ENCODE peak calls at places on chromosomes 16 and 17, in seven cellular contexts. One of them, this sample, is unnamed.
A peak's percentile ranks its signal among the peaks of the same experiment; 100 is the strongest.

GRCh38 chr17:62643496-62643895 is 16.0 kb downstream of the MRC2 start:
- DNase-seq in mesenchymal stem cell: no peak
- DNase-seq in neuronal stem cell: no peak
- DNase-seq in H9: no peak
- DNase-seq in H1: no peak
- DNase-seq in IMR-90: no peak
- DNase-seq in trophoblast cell: no peak
- DNase-seq in this sample: no peak

GRCh38 chr17:57084361-57084801 is 665 bp upstream of the AKAP1 start:
- DNase-seq in H9: no peak
- DNase-seq in neuronal stem cell: no peak
- DNase-seq in H1: no peak
- DNase-seq in mesenchymal stem cell: no peak
- DNase-seq in IMR-90: peak; percentile 19
- DNase-seq in trophoblast cell: no peak
- DNase-seq in this sample: no peak

GRCh38 chr17:1737531-1738291 is 5.0 kb upstream of the SERPINF2 start:
- DNase-seq in mesenchymal stem cell: no peak
- DNase-seq in IMR-90: no peak
- DNase-seq in trophoblast cell: no peak
- DNase-seq in H9: no peak
- DNase-seq in neuronal stem cell: no peak
- DNase-seq in H1: no peak
- DNase-seq in this sample: no peak

GRCh38 chr17:75563063-75563758 is 24.4 kb upstream of the MYO15B start:
- DNase-seq in IMR-90: no peak
- DNase-seq in mesenchymal stem cell: no peak
- DNase-seq in H1: no peak
- DNase-seq in neuronal stem cell: no peak
- DNase-seq in trophoblast cell: no peak
- DNase-seq in H9: no peak
- DNase-seq in this sample: no peak

GRCh38 chr17:38605852-38606645 is at the start of gene SRCIN1:
- DNase-seq in H1: no peak
- DNase-seq in H9: peak; percentile 80
- DNase-seq in neuronal stem cell: peak; percentile 72
- DNase-seq in mesenchymal stem cell: no peak
- DNase-seq in IMR-90: peak; percentile 2
- DNase-seq in trophoblast cell: no peak
- DNase-seq in this sample: peak; percentile 75

GRCh38 chr17:62911106-62911505 is 54.9 kb upstream of the TANC2 start:
- DNase-seq in mesenchymal stem cell: no peak
- DNase-seq in IMR-90: no peak
- DNase-seq in neuronal stem cell: no peak
- DNase-seq in H9: no peak
- DNase-seq in H1: no peak
- DNase-seq in trophoblast cell: no peak
- DNase-seq in this sample: no peak

GRCh38 chr17:77728022-77728671 is 230.4 kb upstream of the TNRC6C start:
- DNase-seq in H1: no peak
- DNase-seq in neuronal stem cell: no peak
- DNase-seq in mesenchymal stem cell: no peak
- DNase-seq in IMR-90: no peak
- DNase-seq in H9: peak; percentile 50
- DNase-seq in trophoblast cell: no peak
- DNase-seq in this sample: peak; percentile 71

GRCh38 chr17:32142857-32143524 is 689 bp downstream of the RHOT1 start:
- DNase-seq in IMR-90: peak; percentile 76
- DNase-seq in H9: peak; percentile 87
- DNase-seq in mesenchymal stem cell: peak; percentile 56
- DNase-seq in neuronal stem cell: peak; percentile 39
- DNase-seq in H1: no peak
- DNase-seq in trophoblast cell: peak; percentile 48
- DNase-seq in this sample: peak; percentile 86

GRCh38 chr17:63984651-63985386 is 12.1 kb upstream of the SCN4A start:
- DNase-seq in IMR-90: peak; percentile 91
- DNase-seq in H9: no peak
- DNase-seq in trophoblast cell: no peak
- DNase-seq in neuronal stem cell: no peak
- DNase-seq in mesenchymal stem cell: peak; percentile 88
- DNase-seq in H1: no peak
- DNase-seq in this sample: no peak

GRCh38 chr16:75526032-75526790 is 9.7 kb downstream of the CHST5 start:
- DNase-seq in H1: no peak
- DNase-seq in H9: no peak
- DNase-seq in neuronal stem cell: no peak
- DNase-seq in trophoblast cell: no peak
- DNase-seq in IMR-90: no peak
- DNase-seq in mesenchymal stem cell: no peak
- DNase-seq in this sample: no peak

GRCh38 chr17:80986816-80987480 is 4.7 kb upstream of the CHMP6 start:
- DNase-seq in H9: no peak
- DNase-seq in neuronal stem cell: no peak
- DNase-seq in trophoblast cell: no peak
- DNase-seq in IMR-90: no peak
- DNase-seq in mesenchymal stem cell: no peak
- DNase-seq in H1: no peak
- DNase-seq in this sample: no peak

GRCh38 chr16:81831722-81832126 is 52.6 kb downstream of the PLCG2 start:
- DNase-seq in H9: peak; percentile 51
- DNase-seq in mesenchymal stem cell: no peak
- DNase-seq in IMR-90: no peak
- DNase-seq in trophoblast cell: no peak
- DNase-seq in neuronal stem cell: no peak
- DNase-seq in H1: no peak
- DNase-seq in this sample: peak; percentile 43

GRCh38 chr17:40070895-40071719 is 8.3 kb downstream of the THRA start:
- DNase-seq in H9: peak; percentile 60
- DNase-seq in neuronal stem cell: no peak
- DNase-seq in trophoblast cell: no peak
- DNase-seq in IMR-90: no peak
- DNase-seq in H1: no peak
- DNase-seq in mesenchymal stem cell: no peak
- DNase-seq in this sample: no peak

GRCh38 chr17:65173284-65173793 is 36.2 kb downstream of the RGS9 start:
- DNase-seq in trophoblast cell: no peak
- DNase-seq in H9: peak; percentile 45
- DNase-seq in IMR-90: peak; percentile 55
- DNase-seq in neuronal stem cell: no peak
- DNase-seq in mesenchymal stem cell: peak; percentile 94
- DNase-seq in H1: no peak
- DNase-seq in this sample: peak; percentile 39

GRCh38 chr17:32483451-32484019 is 3.3 kb upstream of the CDK5R1 start:
- DNase-seq in trophoblast cell: no peak
- DNase-seq in H9: peak; percentile 92
- DNase-seq in mesenchymal stem cell: peak; percentile 74
- DNase-seq in neuronal stem cell: peak; percentile 62
- DNase-seq in H1: no peak
- DNase-seq in IMR-90: peak; percentile 61
- DNase-seq in this sample: peak; percentile 97

GRCh38 chr16:88688013-88688778 is 1.9 kb upstream of the SNAI3 start:
- DNase-seq in neuronal stem cell: no peak
- DNase-seq in trophoblast cell: no peak
- DNase-seq in mesenchymal stem cell: no peak
- DNase-seq in H1: no peak
- DNase-seq in IMR-90: no peak
- DNase-seq in H9: no peak
- DNase-seq in this sample: peak; percentile 34

GRCh38 chr17:56681561-56682266 is 88.2 kb downstream of the NOG start:
- DNase-seq in IMR-90: peak; percentile 98
- DNase-seq in H9: no peak
- DNase-seq in neuronal stem cell: no peak
- DNase-seq in trophoblast cell: peak; percentile 27
- DNase-seq in H1: no peak
- DNase-seq in mesenchymal stem cell: peak; percentile 93
- DNase-seq in this sample: peak; percentile 71

GRCh38 chr16:87918314-87918713 is 18.0 kb downstream of the CA5A start:
- DNase-seq in mesenchymal stem cell: no peak
- DNase-seq in H1: no peak
- DNase-seq in trophoblast cell: no peak
- DNase-seq in IMR-90: no peak
- DNase-seq in neuronal stem cell: no peak
- DNase-seq in H9: no peak
- DNase-seq in this sample: no peak

GRCh38 chr16:73326770-73327470 is 279.0 kb upstream of the ZFHX3 start:
- DNase-seq in mesenchymal stem cell: no peak
- DNase-seq in IMR-90: no peak
- DNase-seq in trophoblast cell: peak; percentile 52
- DNase-seq in H1: no peak
- DNase-seq in neuronal stem cell: no peak
- DNase-seq in H9: no peak
- DNase-seq in this sample: no peak

GRCh38 chr16:83995756-83996155 is 27.7 kb downstream of the NECAB2 start:
- DNase-seq in H9: peak; percentile 74
- DNase-seq in IMR-90: peak; percentile 10
- DNase-seq in trophoblast cell: no peak
- DNase-seq in mesenchymal stem cell: no peak
- DNase-seq in H1: no peak
- DNase-seq in neuronal stem cell: peak; percentile 78
- DNase-seq in this sample: peak; percentile 88

GRCh38 chr16:72291121-72291520 is 119.2 kb upstream of the PMFBP1 start:
- DNase-seq in trophoblast cell: peak; percentile 3
- DNase-seq in H1: no peak
- DNase-seq in mesenchymal stem cell: no peak
- DNase-seq in H9: no peak
- DNase-seq in neuronal stem cell: no peak
- DNase-seq in IMR-90: no peak
- DNase-seq in this sample: peak; percentile 60

GRCh38 chr16:56977256-56977655 is 12.1 kb upstream of the NLRC5 start:
- DNase-seq in mesenchymal stem cell: no peak
- DNase-seq in IMR-90: no peak
- DNase-seq in neuronal stem cell: no peak
- DNase-seq in H1: no peak
- DNase-seq in trophoblast cell: no peak
- DNase-seq in H9: no peak
- DNase-seq in this sample: no peak
- H2BK5ac ChIP-seq in mesenchymal stem cell: no peak overlapping the region
- H2BK5ac ChIP-seq in IMR-90: no peak overlapping the region
- H2BK5ac ChIP-seq in neuronal stem cell: no peak overlapping the region
- H2BK5ac ChIP-seq in H1: no peak overlapping the region
- H2BK5ac ChIP-seq in trophoblast cell: no peak overlapping the region
- H2BK5ac ChIP-seq in H9: no peak overlapping the region
- H2BK5ac ChIP-seq in this sample: no peak overlapping the region

GRCh38 chr16:339680-340079 is 12.8 kb downstream of the AXIN1 start:
- DNase-seq in neuronal stem cell: no peak
- DNase-seq in trophoblast cell: no peak
- DNase-seq in mesenchymal stem cell: no peak
- DNase-seq in H9: no peak
- DNase-seq in H1: no peak
- DNase-seq in IMR-90: no peak
- DNase-seq in this sample: no peak
- H2AK5ac ChIP-seq in neuronal stem cell: no peak overlapping the region
- H2AK5ac ChIP-seq in trophoblast cell: no peak overlapping the region
- H2AK5ac ChIP-seq in mesenchymal stem cell: no peak overlapping the region
- H2AK5ac ChIP-seq in H9: no peak overlapping the region
- H2AK5ac ChIP-seq in H1: no peak overlapping the region
- H2AK5ac ChIP-seq in IMR-90: no peak overlapping the region
- H2AK5ac ChIP-seq in this sample: no peak overlapping the region

GRCh38 chr17:6388416-6388815 is 46.5 kb downstream of the AIPL1 start:
- DNase-seq in H1: no peak
- DNase-seq in mesenchymal stem cell: no peak
- DNase-seq in IMR-90: no peak
- DNase-seq in neuronal stem cell: no peak
- DNase-seq in H9: no peak
- DNase-seq in trophoblast cell: no peak
- DNase-seq in this sample: no peak

GRCh38 chr17:6386041-6386630 is 48.8 kb downstream of the AIPL1 start:
- DNase-seq in H1: no peak
- DNase-seq in trophoblast cell: no peak
- DNase-seq in H9: no peak
- DNase-seq in neuronal stem cell: no peak
- DNase-seq in mesenchymal stem cell: no peak
- DNase-seq in IMR-90: no peak
- DNase-seq in this sample: no peak

GRCh38 chr17:6387858-6388257 is 47.1 kb downstream of the AIPL1 start:
- DNase-seq in H9: no peak
- DNase-seq in neuronal stem cell: no peak
- DNase-seq in mesenchymal stem cell: no peak
- DNase-seq in IMR-90: no peak
- DNase-seq in trophoblast cell: no peak
- DNase-seq in H1: no peak
- DNase-seq in this sample: no peak

GRCh38 chr17:6384481-6384880 is 50.4 kb downstream of the AIPL1 start:
- DNase-seq in trophoblast cell: no peak
- DNase-seq in H9: no peak
- DNase-seq in H1: no peak
- DNase-seq in neuronal stem cell: no peak
- DNase-seq in IMR-90: no peak
- DNase-seq in mesenchymal stem cell: no peak
- DNase-seq in this sample: no peak

GRCh38 chr17:6387442-6387841 is 47.5 kb downstream of the AIPL1 start:
- DNase-seq in H9: no peak
- DNase-seq in H1: no peak
- DNase-seq in mesenchymal stem cell: no peak
- DNase-seq in neuronal stem cell: no peak
- DNase-seq in trophoblast cell: no peak
- DNase-seq in IMR-90: no peak
- DNase-seq in this sample: no peak
- H3K23ac ChIP-seq in H9: no peak overlapping the region
- H3K23ac ChIP-seq in H1: no peak overlapping the region
- H3K23ac ChIP-seq in mesenchymal stem cell: no peak overlapping the region
- H3K23ac ChIP-seq in neuronal stem cell: no peak overlapping the region
- H3K23ac ChIP-seq in trophoblast cell: no peak overlapping the region
- H3K23ac ChIP-seq in IMR-90: no peak overlapping the region
- H3K23ac ChIP-seq in this sample: no peak overlapping the region

GRCh38 chr17:72171703-72172670 is 51.2 kb downstream of the SOX9 start:
- DNase-seq in neuronal stem cell: no peak
- DNase-seq in H9: no peak
- DNase-seq in mesenchymal stem cell: no peak
- DNase-seq in H1: no peak
- DNase-seq in trophoblast cell: no peak
- DNase-seq in IMR-90: no peak
- DNase-seq in this sample: no peak

GRCh38 chr17:72166040-72166439 is 45.2 kb downstream of the SOX9 start:
- DNase-seq in neuronal stem cell: no peak
- DNase-seq in IMR-90: no peak
- DNase-seq in mesenchymal stem cell: no peak
- DNase-seq in H1: no peak
- DNase-seq in trophoblast cell: no peak
- DNase-seq in H9: peak; percentile 55
- DNase-seq in this sample: peak; percentile 25

GRCh38 chr17:72167593-72167992 is 46.8 kb downstream of the SOX9 start:
- DNase-seq in trophoblast cell: no peak
- DNase-seq in mesenchymal stem cell: no peak
- DNase-seq in H9: no peak
- DNase-seq in H1: no peak
- DNase-seq in neuronal stem cell: no peak
- DNase-seq in IMR-90: no peak
- DNase-seq in this sample: no peak

GRCh38 chr17:72173475-72174116 is 52.8 kb downstream of the SOX9 start:
- DNase-seq in H9: no peak
- DNase-seq in neuronal stem cell: no peak
- DNase-seq in IMR-90: peak; percentile 31
- DNase-seq in mesenchymal stem cell: no peak
- DNase-seq in H1: no peak
- DNase-seq in trophoblast cell: no peak
- DNase-seq in this sample: no peak

DNA sequence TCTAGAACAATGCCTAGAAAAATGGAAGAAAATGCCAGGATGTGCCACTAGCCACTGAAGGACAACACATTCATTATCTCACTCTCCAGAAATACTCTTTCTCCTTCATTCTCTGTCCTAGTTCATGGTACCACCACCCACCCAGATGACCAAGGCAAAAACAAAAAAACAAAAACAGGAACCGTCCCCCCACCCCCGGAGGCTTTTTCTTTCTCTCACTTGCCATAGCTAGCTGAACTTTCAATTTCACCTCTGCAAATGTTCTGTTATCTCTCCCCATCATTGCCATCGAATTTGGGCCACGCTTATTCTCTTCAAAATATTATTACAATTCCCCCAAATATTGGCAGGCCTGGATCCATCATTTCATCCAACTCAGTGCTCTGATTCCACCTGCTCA is 49.0 kb downstream of the SOX9 start:
- DNase-seq in mesenchymal stem cell: no peak
- DNase-seq in IMR-90: no peak
- DNase-seq in trophoblast cell: no peak
- DNase-seq in neuronal stem cell: no peak
- DNase-seq in H9: no peak
- DNase-seq in H1: no peak
- DNase-seq in this sample: no peak
- H2BK5ac ChIP-seq in mesenchymal stem cell: no peak overlapping the region
- H2BK5ac ChIP-seq in IMR-90: no peak overlapping the region
- H2BK5ac ChIP-seq in trophoblast cell: no peak overlapping the region
- H2BK5ac ChIP-seq in neuronal stem cell: no peak overlapping the region
- H2BK5ac ChIP-seq in H9: no peak overlapping the region
- H2BK5ac ChIP-seq in H1: no peak overlapping the region
- H2BK5ac ChIP-seq in this sample: no peak overlapping the region

This sample was measured in mesendoderm.